ENCODE peak calls at places on chromosomes 16 and 17, in four cellular contexts. T is HAP-1, I is Karpas-422, H is tibial nerve. Q is an unnamed sample. For H3K9me3, the result is how much of the 10 kb centered on the place peaks cover.

GRCh38 chr17:18084256-18084655 is 3.5 kb upstream of the DRG2 start:
- DNase-seq in H (no peak), T (no peak), I (peak), Q (no peak)

GRCh38 chr16:23410176-23410575 is 42.8 kb downstream of the COG7 start:
- DNase-seq in T (no peak), H (no peak), I (no peak), Q (no peak)

GRCh38 chr17:57311281-57312216 is 55.2 kb downstream of the MSI2 start:
- DNase-seq in I (no peak), H (no peak), T (no peak), Q (no peak)

GRCh38 chr17:60354223-60354622 is 37.7 kb downstream of the USP32 start:
- DNase-seq in T (no peak), H (peak), I (no peak), Q (no peak)

GRCh38 chr17:42845918-42846593 is 1.7 kb downstream of the AOC2 start:
- DNase-seq in T (no peak), I (no peak), H (no peak), Q (no peak)

GRCh38 chr17:35866356-35866950 is 2.2 kb downstream of the HEATR9 start:
- DNase-seq in H (no peak), I (no peak), T (no peak), Q (no peak)

GRCh38 chr16:87895641-87896141 is 26.4 kb upstream of the SLC7A5 start:
- DNase-seq in I (peak), H (no peak), T (no peak), Q (no peak)

GRCh38 chr17:39612935-39613465 is 5.3 kb upstream of the NEUROD2 start:
- DNase-seq in I (no peak), T (no peak), H (no peak), Q (no peak)

GRCh38 chr17:77785526-77785925 is 173.0 kb upstream of the TNRC6C start:
- DNase-seq in I (no peak), H (no peak), T (no peak), Q (no peak)

GRCh38 chr16:86363836-86364618 is 146.3 kb upstream of the FOXF1 start:
- DNase-seq in I (no peak), H (no peak), T (no peak), Q (no peak)

GRCh38 chr16:20937736-20938135 is 37.2 kb downstream of the LYRM1 start:
- DNase-seq in H (no peak), T (no peak), I (no peak), Q (no peak)

GRCh38 chr16:19677403-19677802 is 40.6 kb downstream of the KNOP1 start:
- DNase-seq in H (no peak), T (no peak), I (no peak), Q (no peak)

GRCh38 chr17:46182961-46183360 is 10.3 kb downstream of the KANSL1 start:
- DNase-seq in H (no peak), T (peak), I (no peak), Q (no peak)

GRCh38 chr17:13362341-13363122 is 239.2 kb downstream of the HS3ST3A1 start:
- DNase-seq in H (no peak), T (no peak), I (no peak), Q (no peak)

GRCh38 chr16:70573451-70574121 is 50.0 kb downstream of the SF3B3 start:
- DNase-seq in T (no peak), H (peak), I (no peak), Q (no peak)

GRCh38 chr17:17712268-17712924 is 31.1 kb downstream of the RAI1 start:
- DNase-seq in H (no peak), I (no peak), T (no peak), Q (no peak)

GRCh38 chr17:72456026-72456569 is 335.3 kb downstream of the SOX9 start:
- DNase-seq in T (no peak), H (no peak), I (no peak), Q (no peak)

GRCh38 chr17:2634361-2634960 is 41.0 kb downstream of the PAFAH1B1 start:
- DNase-seq in I (no peak), T (no peak), H (no peak), Q (no peak)

GRCh38 chr17:69609495-69610315 is 195.2 kb downstream of the MAP2K6 start:
- DNase-seq in I (peak), H (no peak), T (no peak), Q (no peak)

GRCh38 chr16:85239239-85239638 is 127.0 kb upstream of the CIBAR2 start:
- DNase-seq in H (no peak), T (no peak), I (no peak), Q (no peak)

GRCh38 chr16:30488764-30489595 is 16.4 kb downstream of the ITGAL start:
- DNase-seq in T (no peak), H (no peak), I (no peak), Q (no peak)

GRCh38 chr17:42315402-42316156 is 27.3 kb downstream of the STAT5A start:
- DNase-seq in H (no peak), T (no peak), I (peak), Q (no peak)

GRCh38 chr17:2867441-2868424 is 71.5 kb downstream of the RAP1GAP2 start:
- DNase-seq in H (no peak), T (no peak), I (no peak), Q (no peak)

GRCh38 chr16:11325404-11326083 is 19.7 kb upstream of the RMI2 start:
- DNase-seq in I (peak), T (no peak), H (no peak), Q (no peak)

GRCh38 chr16:30551781-30552180 is 6.4 kb downstream of the ZNF764 start:
- DNase-seq in I (no peak), H (no peak), T (no peak), Q (no peak)

GRCh38 chr17:13541032-13541480 is 60.7 kb downstream of the HS3ST3A1 start:
- DNase-seq in H (peak), T (no peak), I (no peak), Q (peak)

GRCh38 chr17:69213059-69213813 is 15.4 kb downstream of the ABCA10 start:
- DNase-seq in I (peak), H (no peak), T (peak), Q (no peak)

GRCh38 chr16:49440156-49441065 is 66.8 kb downstream of the C16orf78 start:
- DNase-seq in I (no peak), T (no peak), H (no peak), Q (no peak)

GRCh38 chr16:1990336-1991134 is 765 bp downstream of the SYNGR3 start:
- DNase-seq in H (no peak), I (peak), T (peak), Q (no peak)

GRCh38 chr16:49200223-49200820 is 81.3 kb downstream of the CBLN1 start:
- DNase-seq in H (no peak), I (no peak), T (no peak), Q (peak)

GRCh38 chr17:78774456-78774855 is 7.6 kb downstream of the CYTH1 start:
- DNase-seq in I (no peak), T (no peak), H (no peak), Q (no peak)

GRCh38 chr16:9607512-9608230 is 516.2 kb downstream of the HAPSTR1 start:
- DNase-seq in I (no peak), H (no peak), T (no peak), Q (no peak)

GRCh38 chr16:85460983-85461813 is 151.9 kb upstream of the GSE1 start:
- DNase-seq in T (peak), I (no peak), H (no peak), Q (no peak)

GRCh38 chr17:73630957-73631595 is 13.2 kb downstream of the SDK2 start:
- DNase-seq in H (no peak), I (no peak), T (no peak), Q (no peak)

GRCh38 chr17:33523577-33523981 is 230.5 kb upstream of the ASIC2 start:
- DNase-seq in H (no peak), I (no peak), T (no peak), Q (no peak)

GRCh38 chr16:35506018-35506897 is 2046.8 kb downstream of the TP53TG3F start:
- DNase-seq in I (no peak), H (no peak), T (no peak), Q (no peak)
- H3K9me3 ChIP-seq in I (under half), H (under half), T (under half), Q (under half)

GRCh38 chr16:75169899-75170405 is 21.6 kb downstream of the ZFP1 start:
- DNase-seq in I (no peak), H (no peak), T (no peak), Q (no peak)
- H3K9me3 ChIP-seq in I (half or more), H (under half), T (under half), Q (under half)

GRCh38 chr17:8593276-8593675 is 37.2 kb downstream of the MYH10 start:
- DNase-seq in I (no peak), T (no peak), H (no peak), Q (no peak)

GRCh38 chr17:8602679-8603078 is 27.8 kb downstream of the MYH10 start:
- DNase-seq in I (no peak), H (no peak), T (no peak), Q (no peak)

GRCh38 chr17:8599351-8600011 is 31.0 kb downstream of the MYH10 start:
- DNase-seq in H (no peak), I (no peak), T (no peak), Q (no peak)

GRCh38 chr17:8593830-8594229 is 36.7 kb downstream of the MYH10 start:
- DNase-seq in H (no peak), T (no peak), I (no peak), Q (no peak)

GRCh38 chr17:8598913-8599312 is 31.6 kb downstream of the MYH10 start:
- DNase-seq in I (no peak), T (no peak), H (no peak), Q (no peak)
- H3K9me3 ChIP-seq in I (under half), T (under half), H (under half), Q (under half)

GRCh38 chr16:35196313-35196712 is 1736.9 kb downstream of the TP53TG3F start:
- DNase-seq in H (no peak), T (no peak), I (no peak), Q (peak)
- H3K9me3 ChIP-seq in H (under half), T (under half), I (under half), Q (under half)

DNA sequence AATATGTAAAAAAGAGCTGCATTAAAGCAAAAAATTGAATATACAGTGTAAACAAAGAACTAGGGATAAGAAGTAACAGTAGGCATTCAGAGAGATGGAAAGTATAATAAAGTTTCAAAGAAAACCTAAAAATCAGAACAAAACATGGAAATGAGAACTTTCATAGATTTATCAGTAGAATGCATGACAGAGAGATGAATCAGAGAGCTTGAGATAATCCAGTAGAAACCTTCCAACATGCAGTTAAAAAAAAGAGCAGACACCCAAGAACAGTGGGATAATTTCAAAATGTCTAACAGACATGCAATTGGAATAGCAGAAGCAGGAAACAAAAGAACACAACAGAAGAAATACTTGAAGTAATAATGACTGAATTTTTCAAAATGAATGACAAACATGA is 1384.2 kb downstream of the CDH11 start:
- DNase-seq in I (no peak), T (no peak), H (no peak), Q (no peak)
- H3K9me3 ChIP-seq in I (under half), T (under half), H (under half), Q (under half)

GRCh38 chr16:35732046-35732810 is 2272.8 kb downstream of the TP53TG3F start:
- DNase-seq in I (no peak), T (no peak), H (no peak), Q (peak)

GRCh38 chr16:35731341-35732040 is 2272.1 kb downstream of the TP53TG3F start:
- DNase-seq in T (no peak), I (no peak), H (no peak), Q (peak)

GRCh38 chr16:35733971-35734702 is 2274.7 kb downstream of the TP53TG3F start:
- DNase-seq in H (no peak), I (no peak), T (no peak), Q (peak)

GRCh38 chr16:35734728-35735402 is 2275.5 kb downstream of the TP53TG3F start:
- DNase-seq in T (no peak), I (no peak), H (no peak), Q (peak)

GRCh38 chr16:35733278-35733965 is 2274.0 kb downstream of the TP53TG3F start:
- DNase-seq in I (no peak), T (no peak), H (no peak), Q (peak)
- H3K9me3 ChIP-seq in I (under half), T (under half), H (under half), Q (under half)

GRCh38 chr17:6912110-6913051 is 80.9 kb upstream of the TEKT1 start:
- DNase-seq in I (no peak), H (no peak), T (no peak), Q (no peak)
- H3K9me3 ChIP-seq in I (under half), H (under half), T (under half), Q (under half)

DNA sequence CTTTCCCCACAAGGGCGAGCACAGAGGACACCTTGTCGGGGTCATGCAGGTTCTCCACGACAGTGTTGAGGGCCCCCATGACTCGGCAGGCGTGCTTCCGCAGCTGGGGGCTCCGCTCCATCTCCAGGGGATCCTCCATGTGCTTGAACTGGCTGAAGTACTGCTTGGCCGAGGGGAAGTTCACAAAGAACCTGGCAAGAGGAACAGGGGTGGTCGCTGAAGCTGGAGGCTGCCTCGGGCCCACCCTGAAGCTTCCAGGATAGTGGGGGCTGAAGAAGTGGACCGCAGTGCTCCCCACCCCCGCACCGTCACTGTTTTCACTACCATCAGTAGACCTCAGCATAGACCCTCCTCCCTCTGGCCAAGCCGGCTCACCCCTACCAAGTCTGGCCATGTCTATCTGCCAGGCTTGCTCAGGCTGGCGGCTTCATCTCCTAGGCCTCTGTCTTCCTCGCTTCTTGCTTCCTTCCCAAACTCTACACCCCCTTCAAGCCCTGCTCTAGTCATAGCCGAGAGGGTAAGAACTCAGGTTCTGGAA is 5.9 kb downstream of the CYGB start:
- DNase-seq in T (no peak), I (no peak), H (no peak), Q (no peak)
- H3K9me3 ChIP-seq in T (under half), I (under half), H (under half), Q (under half)

DNA sequence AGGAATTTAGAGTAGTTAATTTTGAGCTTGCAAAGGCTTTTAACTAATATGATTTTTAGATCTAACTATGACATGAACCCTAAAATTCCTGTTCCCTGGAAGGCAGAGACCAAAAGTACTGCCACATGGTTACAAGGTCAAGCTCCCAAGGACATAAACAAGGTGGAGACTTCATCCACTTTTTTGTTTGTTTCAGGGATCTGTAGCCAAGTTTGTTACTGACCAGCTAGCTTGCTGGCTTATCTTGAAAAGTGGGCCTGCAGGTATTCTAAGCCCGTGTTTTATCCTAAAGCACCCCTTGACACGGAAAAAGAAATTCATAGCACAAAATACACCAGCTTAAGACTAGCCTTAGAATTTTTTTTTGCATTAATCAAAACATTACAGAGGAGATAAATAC is 188.4 kb downstream of the SPECC1 start:
- DNase-seq in H (no peak), I (no peak), T (no peak), Q (no peak)
- H3K9me3 ChIP-seq in H (under half), I (under half), T (under half), Q (under half)

DNA sequence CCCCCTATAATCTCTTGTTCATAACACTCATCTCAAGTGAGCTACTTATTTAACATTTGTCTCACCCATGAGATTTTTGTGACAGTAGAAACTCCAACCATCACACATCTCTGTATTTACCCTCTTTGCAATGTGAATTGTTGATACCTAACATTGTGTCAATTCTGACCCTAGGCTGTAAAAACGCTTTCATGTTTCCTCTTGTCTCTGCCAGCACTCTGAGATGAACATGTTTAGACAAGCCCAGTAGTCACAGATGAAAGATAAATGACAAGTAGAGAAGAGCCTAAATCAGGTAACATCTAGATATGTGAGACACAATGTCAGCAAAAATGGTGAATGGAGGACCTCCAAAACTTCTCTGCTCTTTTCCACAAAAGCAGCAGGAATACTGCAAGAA is 1254.5 kb upstream of the GOT2 start:
- DNase-seq in H (no peak), T (no peak), I (no peak), Q (no peak)
- H3K9me3 ChIP-seq in H (under half), T (under half), I (under half), Q (under half)